ENCODE peak calls at places on chromosomes 12 and 14, in nine cellular contexts. X is kidney epithelial cell, W is testis, U is heart left ventricle, P is choroid plexus epithelial cell, T is psoas muscle, C is dorsolateral prefrontal cortex, I is AG10803, O is aorta. R is an unnamed sample.

GRCh38 chr12:12357697-12358476 is 1.0 kb downstream of the BORCS5 start:
- DNase-seq in X (no peak), W (no peak), U (no peak), P (no peak), T (no peak), C (no peak), I (no peak), O (no peak), R (no peak)

GRCh38 chr12:93376436-93377251 is 1.1 kb upstream of the NUDT4 start:
- DNase-seq in X (no peak), W (no peak), U (peak; percentile 46), P (peak; percentile 68), T (no peak), C (no peak), I (peak; percentile 56), O (no peak), R (peak; percentile 39)

GRCh38 chr14:104691546-104692260 is 2.3 kb downstream of the INF2 start:
- DNase-seq in X (no peak), W (no peak), U (no peak), P (no peak), T (no peak), C (no peak), I (no peak), O (no peak), R (no peak)

GRCh38 chr12:131076791-131077747 is 123.4 kb downstream of the ADGRD1 start:
- DNase-seq in X (no peak), W (peak; percentile 6), U (peak; percentile 16), P (no peak), T (no peak), C (no peak), I (no peak), O (peak; percentile 66), R (no peak)

GRCh38 chr14:53001787-53002378 is 51.0 kb upstream of the FERMT2 start:
- DNase-seq in X (no peak), W (no peak), U (peak; percentile 22), P (no peak), T (peak; percentile 59), C (no peak), I (no peak), O (no peak), R (no peak)

GRCh38 chr12:105107176-105107496 is 395 bp upstream of the WASHC4 start:
- DNase-seq in X (no peak), W (no peak), U (no peak), P (peak; percentile 64), T (no peak), C (no peak), I (peak; percentile 52), O (no peak), R (no peak)

GRCh38 chr12:32265920-32266319 is 133.4 kb upstream of the FGD4 start:
- DNase-seq in X (no peak), W (no peak), U (no peak), P (no peak), T (no peak), C (no peak), I (no peak), O (no peak), R (no peak)

GRCh38 chr12:12467222-12467621 is 95.4 kb downstream of the DUSP16 start:
- DNase-seq in X (no peak), W (no peak), U (no peak), P (no peak), T (no peak), C (no peak), I (no peak), O (no peak), R (peak; percentile 85)

GRCh38 chr14:89851031-89851430 is 103.5 kb downstream of the EFCAB11 start:
- DNase-seq in X (no peak), W (no peak), U (no peak), P (peak; percentile 46), T (no peak), C (no peak), I (no peak), O (no peak), R (no peak)

GRCh38 chr12:94287245-94287628 is 138.9 kb downstream of the PLXNC1 start:
- DNase-seq in X (no peak), W (no peak), U (no peak), P (no peak), T (no peak), C (no peak), I (no peak), O (no peak), R (no peak)

GRCh38 chr12:91685917-91686316 is 459.7 kb downstream of the BTG1 start:
- DNase-seq in X (no peak), W (no peak), U (no peak), P (peak; percentile 38), T (no peak), C (no peak), I (peak; percentile 28), O (no peak), R (no peak)

GRCh38 chr14:72558721-72559120 is 335.2 kb downstream of the DPF3 start:
- DNase-seq in X (peak; percentile 72), W (peak; percentile 48), U (no peak), P (peak; percentile 35), T (peak; percentile 67), C (no peak), I (peak; percentile 62), O (no peak), R (no peak)

GRCh38 chr12:124916370-124917134 is 2.1 kb upstream of the UBC start:
- DNase-seq in X (peak; percentile 89), W (peak; percentile 72), U (peak; percentile 68), P (peak; percentile 94), T (peak; percentile 83), C (no peak), I (peak; percentile 93), O (peak; percentile 81), R (peak; percentile 81)

GRCh38 chr12:87756111-87756510 is 273.1 kb downstream of the C12orf50 start:
- DNase-seq in X (peak; percentile 84), W (no peak), U (no peak), P (peak; percentile 100), T (no peak), C (no peak), I (peak; percentile 38), O (no peak), R (no peak)

GRCh38 chr12:3553681-3554546 is 62.9 kb downstream of the PRMT8 start:
- DNase-seq in X (no peak), W (no peak), U (no peak), P (peak; percentile 37), T (no peak), C (no peak), I (no peak), O (peak; percentile 16), R (no peak)

GRCh38 chr12:56565510-56566101 is 44.0 kb downstream of the RBMS2 start:
- DNase-seq in X (peak; percentile 18), W (peak; percentile 80), U (peak; percentile 90), P (peak; percentile 88), T (peak; percentile 77), C (no peak), I (peak; percentile 78), O (peak; percentile 83), R (peak; percentile 22)

GRCh38 chr12:121843236-121843982 is 15.2 kb downstream of the HPD start:
- DNase-seq in X (no peak), W (no peak), U (no peak), P (no peak), T (no peak), C (no peak), I (no peak), O (no peak), R (no peak)

GRCh38 chr14:41830679-41831078 is 224.0 kb downstream of the LRFN5 start:
- DNase-seq in X (no peak), W (no peak), U (no peak), P (peak; percentile 77), T (no peak), C (no peak), I (peak; percentile 1), O (no peak), R (no peak)

DNA sequence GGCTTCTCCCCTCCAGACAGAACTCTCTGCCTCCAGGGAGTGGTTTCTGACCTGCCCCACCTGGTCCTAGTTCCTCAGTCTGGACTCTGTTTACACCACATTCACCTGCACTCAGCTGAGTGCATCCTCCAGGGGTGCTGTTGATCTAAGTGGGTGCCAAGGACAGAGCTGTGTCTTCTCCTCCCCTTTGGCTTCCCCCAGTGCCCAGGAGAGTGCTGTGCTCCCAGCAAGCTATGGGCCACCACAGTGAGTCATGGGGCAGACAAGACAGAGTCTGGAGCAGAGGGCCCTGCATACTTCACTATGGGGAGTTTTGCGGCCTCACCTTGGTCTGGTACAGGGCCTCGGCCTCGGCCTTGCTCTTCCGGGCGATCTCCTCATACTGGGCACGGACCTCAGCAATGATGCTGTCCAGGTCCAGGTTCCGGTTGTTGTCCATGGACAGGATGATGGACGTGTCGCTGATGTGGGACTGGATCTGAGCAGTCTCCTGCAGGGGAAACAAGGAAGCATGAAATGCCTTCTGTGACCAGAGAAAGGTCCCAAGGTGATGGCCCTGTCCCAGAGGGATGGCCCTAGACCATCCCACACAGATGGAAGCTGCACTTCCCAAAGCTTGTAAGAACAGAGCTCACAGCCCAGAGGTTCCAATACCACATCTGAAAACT is 4.9 kb downstream of the KRT73 start:
- DNase-seq in X (no peak), W (no peak), U (no peak), P (no peak), T (no peak), C (no peak), I (no peak), O (no peak), R (no peak)
- H3K4me3 ChIP-seq in X (no peak overlapping the region), W (no peak overlapping the region), U (no peak overlapping the region), P (no peak overlapping the region), T (no peak overlapping the region), C (no peak overlapping the region), I (no peak overlapping the region), O (no peak overlapping the region), R (no peak overlapping the region)

GRCh38 chr12:114902665-114903393 is 218.9 kb upstream of the TBX3 start:
- DNase-seq in X (peak; percentile 43), W (no peak), U (no peak), P (peak; percentile 68), T (no peak), C (no peak), I (peak; percentile 86), O (no peak), R (no peak)
- H3K4me3 ChIP-seq in X (no peak overlapping the region), W (no peak overlapping the region), U (no peak overlapping the region), P (no peak overlapping the region), T (no peak overlapping the region), C (no peak overlapping the region), I (peak overlapping the region; percentile 40), O (no peak overlapping the region), R (no peak overlapping the region)

DNA sequence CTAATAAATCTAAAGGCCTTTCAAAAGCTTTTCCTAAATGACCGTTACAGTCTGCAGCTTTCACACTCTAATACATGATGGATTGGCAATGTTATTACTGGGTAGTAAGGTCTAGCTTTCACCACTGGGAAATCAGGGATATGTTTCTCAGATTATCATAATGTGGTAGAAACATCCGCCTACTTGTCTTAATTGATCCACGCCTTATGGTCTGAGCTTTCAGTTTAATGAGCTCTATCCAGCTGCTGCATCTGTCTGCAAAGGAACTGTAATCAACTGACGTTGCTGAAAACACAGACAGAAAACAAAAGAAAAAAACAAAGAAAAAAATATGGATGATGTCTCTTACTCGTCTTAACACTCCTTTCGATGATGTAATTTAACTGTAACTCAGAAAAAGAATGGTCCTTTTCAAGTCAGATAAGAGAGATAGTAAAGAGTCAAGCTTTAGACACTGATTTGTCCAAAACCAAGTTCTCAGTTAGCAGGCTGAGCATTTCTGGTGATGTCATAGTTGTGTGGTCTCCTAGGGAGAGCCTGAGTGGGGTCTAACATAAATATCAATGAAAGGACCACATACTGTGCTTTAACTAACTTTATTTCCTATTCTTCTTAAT is 85.9 kb downstream of the C2CD5 start:
- DNase-seq in X (no peak), W (no peak), U (no peak), P (no peak), T (no peak), C (no peak), I (no peak), O (no peak), R (no peak)
- H3K4me3 ChIP-seq in X (no peak overlapping the region), W (no peak overlapping the region), U (no peak overlapping the region), P (no peak overlapping the region), T (no peak overlapping the region), C (no peak overlapping the region), I (no peak overlapping the region), O (no peak overlapping the region), R (no peak overlapping the region)

GRCh38 chr14:22979748-22980392 is 2.5 kb downstream of the AJUBA start:
- DNase-seq in X (no peak), W (no peak), U (no peak), P (no peak), T (no peak), C (no peak), I (no peak), O (no peak), R (no peak)
- H3K4me3 ChIP-seq in X (peak overlapping the region; percentile 89), W (no peak overlapping the region), U (no peak overlapping the region), P (peak overlapping the region; percentile 70), T (peak overlapping the region; percentile 71), C (no peak overlapping the region), I (peak overlapping the region; percentile 91), O (peak overlapping the region; percentile 49), R (peak overlapping the region; percentile 63)